ENCODE peak calls at places on chromosomes 16 and 17, in ten cellular contexts. One of them, this sample, is unnamed.
A peak's percentile ranks its signal among the peaks of the same experiment; 100 is the strongest.

GRCh38 chr17:51487947-51488346 is 227.6 kb downstream of the UTP18 start:
- DNase-seq in HL-60: no peak
- DNase-seq in C1 segment of cervical spinal cord: no peak
- DNase-seq in activated CD4-positive, alpha-beta T cell treated with anti-CD3 and anti-CD28 coated beads, Interleukin-2, amount 50 U/mL, for 4 hours: peak; percentile 16
- DNase-seq in fibroblast of the aortic adventitia: no peak
- DNase-seq in dorsolateral prefrontal cortex: no peak
- DNase-seq in activated T-helper 1 cell treated with anti-CD3 and anti-CD28 coated beads, Interleukin-2, amount 50 U/mL, for 16 hours: no peak
- DNase-seq in activated T-cell treated with anti-CD3 and anti-CD28 coated beads, Interleukin-2, amount 50 U/mL, for 72 hours: peak; percentile 38
- DNase-seq in GM13976: no peak
- DNase-seq in brain pericyte: no peak
- DNase-seq in this sample: no peak

GRCh38 chr16:9072806-9073341 is 18.6 kb upstream of the HAPSTR1 start:
- DNase-seq in HL-60: no peak
- DNase-seq in C1 segment of cervical spinal cord: no peak
- DNase-seq in activated CD4-positive, alpha-beta T cell treated with anti-CD3 and anti-CD28 coated beads, Interleukin-2, amount 50 U/mL, for 4 hours: no peak
- DNase-seq in fibroblast of the aortic adventitia: peak; percentile 93
- DNase-seq in dorsolateral prefrontal cortex: no peak
- DNase-seq in activated T-helper 1 cell treated with anti-CD3 and anti-CD28 coated beads, Interleukin-2, amount 50 U/mL, for 16 hours: peak; percentile 11
- DNase-seq in activated T-cell treated with anti-CD3 and anti-CD28 coated beads, Interleukin-2, amount 50 U/mL, for 72 hours: peak; percentile 73
- DNase-seq in GM13976: peak; percentile 48
- DNase-seq in brain pericyte: no peak
- DNase-seq in this sample: no peak

GRCh38 chr17:9350083-9350482 is 225.5 kb downstream of the STX8 start:
- DNase-seq in HL-60: no peak
- DNase-seq in C1 segment of cervical spinal cord: no peak
- DNase-seq in activated CD4-positive, alpha-beta T cell treated with anti-CD3 and anti-CD28 coated beads, Interleukin-2, amount 50 U/mL, for 4 hours: no peak
- DNase-seq in fibroblast of the aortic adventitia: peak; percentile 94
- DNase-seq in dorsolateral prefrontal cortex: no peak
- DNase-seq in activated T-helper 1 cell treated with anti-CD3 and anti-CD28 coated beads, Interleukin-2, amount 50 U/mL, for 16 hours: no peak
- DNase-seq in activated T-cell treated with anti-CD3 and anti-CD28 coated beads, Interleukin-2, amount 50 U/mL, for 72 hours: no peak
- DNase-seq in GM13976: no peak
- DNase-seq in brain pericyte: no peak
- DNase-seq in this sample: no peak

GRCh38 chr17:807146-808002 is 25.2 kb downstream of the MRM3 start:
- DNase-seq in HL-60: no peak
- DNase-seq in C1 segment of cervical spinal cord: no peak
- DNase-seq in activated CD4-positive, alpha-beta T cell treated with anti-CD3 and anti-CD28 coated beads, Interleukin-2, amount 50 U/mL, for 4 hours: no peak
- DNase-seq in fibroblast of the aortic adventitia: no peak
- DNase-seq in dorsolateral prefrontal cortex: no peak
- DNase-seq in activated T-helper 1 cell treated with anti-CD3 and anti-CD28 coated beads, Interleukin-2, amount 50 U/mL, for 16 hours: no peak
- DNase-seq in activated T-cell treated with anti-CD3 and anti-CD28 coated beads, Interleukin-2, amount 50 U/mL, for 72 hours: no peak
- DNase-seq in GM13976: no peak
- DNase-seq in brain pericyte: no peak
- DNase-seq in this sample: no peak

GRCh38 chr17:75191584-75191983 is 8.8 kb upstream of the SUMO2 start:
- DNase-seq in HL-60: no peak
- DNase-seq in C1 segment of cervical spinal cord: no peak
- DNase-seq in activated CD4-positive, alpha-beta T cell treated with anti-CD3 and anti-CD28 coated beads, Interleukin-2, amount 50 U/mL, for 4 hours: no peak
- DNase-seq in fibroblast of the aortic adventitia: peak; percentile 37
- DNase-seq in dorsolateral prefrontal cortex: no peak
- DNase-seq in activated T-helper 1 cell treated with anti-CD3 and anti-CD28 coated beads, Interleukin-2, amount 50 U/mL, for 16 hours: no peak
- DNase-seq in activated T-cell treated with anti-CD3 and anti-CD28 coated beads, Interleukin-2, amount 50 U/mL, for 72 hours: no peak
- DNase-seq in GM13976: no peak
- DNase-seq in brain pericyte: no peak
- DNase-seq in this sample: no peak

GRCh38 chr17:82330322-82331239 is 3.0 kb downstream of the SECTM1 start:
- DNase-seq in HL-60: no peak
- DNase-seq in C1 segment of cervical spinal cord: no peak
- DNase-seq in activated CD4-positive, alpha-beta T cell treated with anti-CD3 and anti-CD28 coated beads, Interleukin-2, amount 50 U/mL, for 4 hours: no peak
- DNase-seq in fibroblast of the aortic adventitia: peak; percentile 76
- DNase-seq in dorsolateral prefrontal cortex: no peak
- DNase-seq in activated T-helper 1 cell treated with anti-CD3 and anti-CD28 coated beads, Interleukin-2, amount 50 U/mL, for 16 hours: no peak
- DNase-seq in activated T-cell treated with anti-CD3 and anti-CD28 coated beads, Interleukin-2, amount 50 U/mL, for 72 hours: no peak
- DNase-seq in GM13976: no peak
- DNase-seq in brain pericyte: peak; percentile 60
- DNase-seq in this sample: no peak

GRCh38 chr16:29806641-29807425 is 504 bp downstream of the MAZ start:
- DNase-seq in HL-60: peak; percentile 79
- DNase-seq in C1 segment of cervical spinal cord: no peak
- DNase-seq in activated CD4-positive, alpha-beta T cell treated with anti-CD3 and anti-CD28 coated beads, Interleukin-2, amount 50 U/mL, for 4 hours: peak; percentile 49
- DNase-seq in fibroblast of the aortic adventitia: no peak
- DNase-seq in dorsolateral prefrontal cortex: no peak
- DNase-seq in activated T-helper 1 cell treated with anti-CD3 and anti-CD28 coated beads, Interleukin-2, amount 50 U/mL, for 16 hours: peak; percentile 42
- DNase-seq in activated T-cell treated with anti-CD3 and anti-CD28 coated beads, Interleukin-2, amount 50 U/mL, for 72 hours: peak; percentile 74
- DNase-seq in GM13976: no peak
- DNase-seq in brain pericyte: no peak
- DNase-seq in this sample: no peak

GRCh38 chr16:26905336-26905735 is 161.4 kb upstream of the C16orf82 start:
- DNase-seq in HL-60: no peak
- DNase-seq in C1 segment of cervical spinal cord: no peak
- DNase-seq in activated CD4-positive, alpha-beta T cell treated with anti-CD3 and anti-CD28 coated beads, Interleukin-2, amount 50 U/mL, for 4 hours: no peak
- DNase-seq in fibroblast of the aortic adventitia: peak; percentile 11
- DNase-seq in dorsolateral prefrontal cortex: no peak
- DNase-seq in activated T-helper 1 cell treated with anti-CD3 and anti-CD28 coated beads, Interleukin-2, amount 50 U/mL, for 16 hours: no peak
- DNase-seq in activated T-cell treated with anti-CD3 and anti-CD28 coated beads, Interleukin-2, amount 50 U/mL, for 72 hours: no peak
- DNase-seq in GM13976: no peak
- DNase-seq in brain pericyte: no peak
- DNase-seq in this sample: peak; percentile 51

GRCh38 chr17:49703557-49704277 is 4.0 kb downstream of the SLC35B1 start:
- DNase-seq in HL-60: no peak
- DNase-seq in C1 segment of cervical spinal cord: no peak
- DNase-seq in activated CD4-positive, alpha-beta T cell treated with anti-CD3 and anti-CD28 coated beads, Interleukin-2, amount 50 U/mL, for 4 hours: no peak
- DNase-seq in fibroblast of the aortic adventitia: peak; percentile 52
- DNase-seq in dorsolateral prefrontal cortex: no peak
- DNase-seq in activated T-helper 1 cell treated with anti-CD3 and anti-CD28 coated beads, Interleukin-2, amount 50 U/mL, for 16 hours: no peak
- DNase-seq in activated T-cell treated with anti-CD3 and anti-CD28 coated beads, Interleukin-2, amount 50 U/mL, for 72 hours: no peak
- DNase-seq in GM13976: peak; percentile 47
- DNase-seq in brain pericyte: no peak
- DNase-seq in this sample: peak; percentile 68

GRCh38 chr17:62628845-62629555 is 1.5 kb downstream of the MRC2 start:
- DNase-seq in HL-60: no peak
- DNase-seq in C1 segment of cervical spinal cord: no peak
- DNase-seq in activated CD4-positive, alpha-beta T cell treated with anti-CD3 and anti-CD28 coated beads, Interleukin-2, amount 50 U/mL, for 4 hours: no peak
- DNase-seq in fibroblast of the aortic adventitia: peak; percentile 67
- DNase-seq in dorsolateral prefrontal cortex: no peak
- DNase-seq in activated T-helper 1 cell treated with anti-CD3 and anti-CD28 coated beads, Interleukin-2, amount 50 U/mL, for 16 hours: no peak
- DNase-seq in activated T-cell treated with anti-CD3 and anti-CD28 coated beads, Interleukin-2, amount 50 U/mL, for 72 hours: no peak
- DNase-seq in GM13976: peak; percentile 34
- DNase-seq in brain pericyte: peak; percentile 68
- DNase-seq in this sample: peak; percentile 31

GRCh38 chr17:11372692-11373091 is 131.7 kb downstream of the SHISA6 start:
- DNase-seq in HL-60: no peak
- DNase-seq in C1 segment of cervical spinal cord: no peak
- DNase-seq in activated CD4-positive, alpha-beta T cell treated with anti-CD3 and anti-CD28 coated beads, Interleukin-2, amount 50 U/mL, for 4 hours: no peak
- DNase-seq in fibroblast of the aortic adventitia: no peak
- DNase-seq in dorsolateral prefrontal cortex: no peak
- DNase-seq in activated T-helper 1 cell treated with anti-CD3 and anti-CD28 coated beads, Interleukin-2, amount 50 U/mL, for 16 hours: no peak
- DNase-seq in activated T-cell treated with anti-CD3 and anti-CD28 coated beads, Interleukin-2, amount 50 U/mL, for 72 hours: no peak
- DNase-seq in GM13976: no peak
- DNase-seq in brain pericyte: no peak
- DNase-seq in this sample: no peak

GRCh38 chr17:83178533-83179201 is 99.3 kb downstream of the METRNL start:
- DNase-seq in HL-60: no peak
- DNase-seq in C1 segment of cervical spinal cord: no peak
- DNase-seq in activated CD4-positive, alpha-beta T cell treated with anti-CD3 and anti-CD28 coated beads, Interleukin-2, amount 50 U/mL, for 4 hours: no peak
- DNase-seq in fibroblast of the aortic adventitia: no peak
- DNase-seq in dorsolateral prefrontal cortex: no peak
- DNase-seq in activated T-helper 1 cell treated with anti-CD3 and anti-CD28 coated beads, Interleukin-2, amount 50 U/mL, for 16 hours: no peak
- DNase-seq in activated T-cell treated with anti-CD3 and anti-CD28 coated beads, Interleukin-2, amount 50 U/mL, for 72 hours: no peak
- DNase-seq in GM13976: no peak
- DNase-seq in brain pericyte: no peak
- DNase-seq in this sample: peak; percentile 48

GRCh38 chr16:50902457-50902856 is 160.6 kb downstream of the CYLD start:
- DNase-seq in HL-60: no peak
- DNase-seq in C1 segment of cervical spinal cord: no peak
- DNase-seq in activated CD4-positive, alpha-beta T cell treated with anti-CD3 and anti-CD28 coated beads, Interleukin-2, amount 50 U/mL, for 4 hours: no peak
- DNase-seq in fibroblast of the aortic adventitia: no peak
- DNase-seq in dorsolateral prefrontal cortex: no peak
- DNase-seq in activated T-helper 1 cell treated with anti-CD3 and anti-CD28 coated beads, Interleukin-2, amount 50 U/mL, for 16 hours: no peak
- DNase-seq in activated T-cell treated with anti-CD3 and anti-CD28 coated beads, Interleukin-2, amount 50 U/mL, for 72 hours: no peak
- DNase-seq in GM13976: no peak
- DNase-seq in brain pericyte: no peak
- DNase-seq in this sample: no peak

GRCh38 chr16:15509593-15510520 is 75.5 kb downstream of the BMERB1 start:
- DNase-seq in HL-60: no peak
- DNase-seq in C1 segment of cervical spinal cord: no peak
- DNase-seq in activated CD4-positive, alpha-beta T cell treated with anti-CD3 and anti-CD28 coated beads, Interleukin-2, amount 50 U/mL, for 4 hours: no peak
- DNase-seq in fibroblast of the aortic adventitia: peak; percentile 21
- DNase-seq in dorsolateral prefrontal cortex: no peak
- DNase-seq in activated T-helper 1 cell treated with anti-CD3 and anti-CD28 coated beads, Interleukin-2, amount 50 U/mL, for 16 hours: no peak
- DNase-seq in activated T-cell treated with anti-CD3 and anti-CD28 coated beads, Interleukin-2, amount 50 U/mL, for 72 hours: peak; percentile 49
- DNase-seq in GM13976: no peak
- DNase-seq in brain pericyte: no peak
- DNase-seq in this sample: peak; percentile 21

GRCh38 chr17:49717371-49717841 is 9.6 kb upstream of the SLC35B1 start:
- DNase-seq in HL-60: no peak
- DNase-seq in C1 segment of cervical spinal cord: no peak
- DNase-seq in activated CD4-positive, alpha-beta T cell treated with anti-CD3 and anti-CD28 coated beads, Interleukin-2, amount 50 U/mL, for 4 hours: no peak
- DNase-seq in fibroblast of the aortic adventitia: no peak
- DNase-seq in dorsolateral prefrontal cortex: no peak
- DNase-seq in activated T-helper 1 cell treated with anti-CD3 and anti-CD28 coated beads, Interleukin-2, amount 50 U/mL, for 16 hours: no peak
- DNase-seq in activated T-cell treated with anti-CD3 and anti-CD28 coated beads, Interleukin-2, amount 50 U/mL, for 72 hours: peak; percentile 63
- DNase-seq in GM13976: no peak
- DNase-seq in brain pericyte: no peak
- DNase-seq in this sample: peak; percentile 59

GRCh38 chr16:67185003-67185865 is 1.5 kb upstream of the MATCAP1 start:
- DNase-seq in HL-60: no peak
- DNase-seq in C1 segment of cervical spinal cord: peak; percentile 50
- DNase-seq in activated CD4-positive, alpha-beta T cell treated with anti-CD3 and anti-CD28 coated beads, Interleukin-2, amount 50 U/mL, for 4 hours: peak; percentile 77
- DNase-seq in fibroblast of the aortic adventitia: peak; percentile 93
- DNase-seq in dorsolateral prefrontal cortex: peak; percentile 81
- DNase-seq in activated T-helper 1 cell treated with anti-CD3 and anti-CD28 coated beads, Interleukin-2, amount 50 U/mL, for 16 hours: peak; percentile 73
- DNase-seq in activated T-cell treated with anti-CD3 and anti-CD28 coated beads, Interleukin-2, amount 50 U/mL, for 72 hours: peak; percentile 92
- DNase-seq in GM13976: peak; percentile 85
- DNase-seq in brain pericyte: peak; percentile 66
- DNase-seq in this sample: peak; percentile 80

GRCh38 chr16:12002447-12003006 is 26.0 kb downstream of the SNX29 start:
- DNase-seq in HL-60: no peak
- DNase-seq in C1 segment of cervical spinal cord: no peak
- DNase-seq in activated CD4-positive, alpha-beta T cell treated with anti-CD3 and anti-CD28 coated beads, Interleukin-2, amount 50 U/mL, for 4 hours: no peak
- DNase-seq in fibroblast of the aortic adventitia: peak; percentile 57
- DNase-seq in dorsolateral prefrontal cortex: no peak
- DNase-seq in activated T-helper 1 cell treated with anti-CD3 and anti-CD28 coated beads, Interleukin-2, amount 50 U/mL, for 16 hours: no peak
- DNase-seq in activated T-cell treated with anti-CD3 and anti-CD28 coated beads, Interleukin-2, amount 50 U/mL, for 72 hours: no peak
- DNase-seq in GM13976: no peak
- DNase-seq in brain pericyte: no peak
- DNase-seq in this sample: no peak

GRCh38 chr16:86584726-86585721 is 6.7 kb downstream of the FOXL1 start:
- DNase-seq in HL-60: no peak
- DNase-seq in C1 segment of cervical spinal cord: no peak
- DNase-seq in activated CD4-positive, alpha-beta T cell treated with anti-CD3 and anti-CD28 coated beads, Interleukin-2, amount 50 U/mL, for 4 hours: no peak
- DNase-seq in fibroblast of the aortic adventitia: peak; percentile 54
- DNase-seq in dorsolateral prefrontal cortex: no peak
- DNase-seq in activated T-helper 1 cell treated with anti-CD3 and anti-CD28 coated beads, Interleukin-2, amount 50 U/mL, for 16 hours: no peak
- DNase-seq in activated T-cell treated with anti-CD3 and anti-CD28 coated beads, Interleukin-2, amount 50 U/mL, for 72 hours: no peak
- DNase-seq in GM13976: no peak
- DNase-seq in brain pericyte: no peak
- DNase-seq in this sample: no peak

GRCh38 chr17:75077490-75078096 is 10.2 kb upstream of the SLC16A5 start:
- DNase-seq in HL-60: no peak
- DNase-seq in C1 segment of cervical spinal cord: no peak
- DNase-seq in activated CD4-positive, alpha-beta T cell treated with anti-CD3 and anti-CD28 coated beads, Interleukin-2, amount 50 U/mL, for 4 hours: peak; percentile 19
- DNase-seq in fibroblast of the aortic adventitia: no peak
- DNase-seq in dorsolateral prefrontal cortex: peak; percentile 62
- DNase-seq in activated T-helper 1 cell treated with anti-CD3 and anti-CD28 coated beads, Interleukin-2, amount 50 U/mL, for 16 hours: peak; percentile 37
- DNase-seq in activated T-cell treated with anti-CD3 and anti-CD28 coated beads, Interleukin-2, amount 50 U/mL, for 72 hours: peak; percentile 62
- DNase-seq in GM13976: peak; percentile 84
- DNase-seq in brain pericyte: no peak
- DNase-seq in this sample: peak; percentile 67

GRCh38 chr17:59842901-59843652 is 49.7 kb downstream of the TUBD1 start:
- DNase-seq in HL-60: no peak
- DNase-seq in C1 segment of cervical spinal cord: no peak
- DNase-seq in activated CD4-positive, alpha-beta T cell treated with anti-CD3 and anti-CD28 coated beads, Interleukin-2, amount 50 U/mL, for 4 hours: peak; percentile 68
- DNase-seq in fibroblast of the aortic adventitia: peak; percentile 97
- DNase-seq in dorsolateral prefrontal cortex: no peak
- DNase-seq in activated T-helper 1 cell treated with anti-CD3 and anti-CD28 coated beads, Interleukin-2, amount 50 U/mL, for 16 hours: peak; percentile 44
- DNase-seq in activated T-cell treated with anti-CD3 and anti-CD28 coated beads, Interleukin-2, amount 50 U/mL, for 72 hours: peak; percentile 78
- DNase-seq in GM13976: no peak
- DNase-seq in brain pericyte: no peak
- DNase-seq in this sample: peak; percentile 69

GRCh38 chr16:647173-647902 is 1.8 kb upstream of the WDR90 start:
- DNase-seq in HL-60: no peak
- DNase-seq in C1 segment of cervical spinal cord: no peak
- DNase-seq in activated CD4-positive, alpha-beta T cell treated with anti-CD3 and anti-CD28 coated beads, Interleukin-2, amount 50 U/mL, for 4 hours: no peak
- DNase-seq in fibroblast of the aortic adventitia: no peak
- DNase-seq in dorsolateral prefrontal cortex: no peak
- DNase-seq in activated T-helper 1 cell treated with anti-CD3 and anti-CD28 coated beads, Interleukin-2, amount 50 U/mL, for 16 hours: no peak
- DNase-seq in activated T-cell treated with anti-CD3 and anti-CD28 coated beads, Interleukin-2, amount 50 U/mL, for 72 hours: no peak
- DNase-seq in GM13976: no peak
- DNase-seq in brain pericyte: no peak
- DNase-seq in this sample: no peak

GRCh38 chr16:14455577-14455976 is 174.5 kb downstream of the PARN start:
- DNase-seq in HL-60: no peak
- DNase-seq in C1 segment of cervical spinal cord: no peak
- DNase-seq in activated CD4-positive, alpha-beta T cell treated with anti-CD3 and anti-CD28 coated beads, Interleukin-2, amount 50 U/mL, for 4 hours: no peak
- DNase-seq in fibroblast of the aortic adventitia: peak; percentile 9
- DNase-seq in dorsolateral prefrontal cortex: no peak
- DNase-seq in activated T-helper 1 cell treated with anti-CD3 and anti-CD28 coated beads, Interleukin-2, amount 50 U/mL, for 16 hours: no peak
- DNase-seq in activated T-cell treated with anti-CD3 and anti-CD28 coated beads, Interleukin-2, amount 50 U/mL, for 72 hours: no peak
- DNase-seq in GM13976: no peak
- DNase-seq in brain pericyte: no peak
- DNase-seq in this sample: no peak

GRCh38 chr17:50269477-50270429 is 4.5 kb upstream of the TMEM92 start:
- DNase-seq in HL-60: peak; percentile 37
- DNase-seq in C1 segment of cervical spinal cord: no peak
- DNase-seq in activated CD4-positive, alpha-beta T cell treated with anti-CD3 and anti-CD28 coated beads, Interleukin-2, amount 50 U/mL, for 4 hours: peak; percentile 43
- DNase-seq in fibroblast of the aortic adventitia: peak; percentile 88
- DNase-seq in dorsolateral prefrontal cortex: peak; percentile 48
- DNase-seq in activated T-helper 1 cell treated with anti-CD3 and anti-CD28 coated beads, Interleukin-2, amount 50 U/mL, for 16 hours: peak; percentile 14
- DNase-seq in activated T-cell treated with anti-CD3 and anti-CD28 coated beads, Interleukin-2, amount 50 U/mL, for 72 hours: peak; percentile 66
- DNase-seq in GM13976: peak; percentile 82
- DNase-seq in brain pericyte: peak; percentile 73
- DNase-seq in this sample: no peak

GRCh38 chr17:67582632-67583230 is 135.0 kb upstream of the NOL11 start:
- DNase-seq in HL-60: no peak
- DNase-seq in C1 segment of cervical spinal cord: no peak
- DNase-seq in activated CD4-positive, alpha-beta T cell treated with anti-CD3 and anti-CD28 coated beads, Interleukin-2, amount 50 U/mL, for 4 hours: no peak
- DNase-seq in fibroblast of the aortic adventitia: no peak
- DNase-seq in dorsolateral prefrontal cortex: no peak
- DNase-seq in activated T-helper 1 cell treated with anti-CD3 and anti-CD28 coated beads, Interleukin-2, amount 50 U/mL, for 16 hours: no peak
- DNase-seq in activated T-cell treated with anti-CD3 and anti-CD28 coated beads, Interleukin-2, amount 50 U/mL, for 72 hours: no peak
- DNase-seq in GM13976: no peak
- DNase-seq in brain pericyte: no peak
- DNase-seq in this sample: no peak